ENCODE peak calls at places on chromosomes 2 and 18, in eight cellular contexts. I is HL-60, G is sigmoid colon, A is endothelial cell of umbilical vein, H is HCT116, M is GM23338, N is stomach, F is transverse colon. C is an unnamed sample.

GRCh38 chr18:57004366-57005121 is 142.3 kb upstream of the BOD1L2 start:
- DNase-seq in G (no peak), A (peak; percentile 82), I (no peak), F (no peak), N (no peak), M (no peak), H (no peak), C (no peak)

GRCh38 chr2:212766921-212767320 is 228.3 kb upstream of the ERBB4 start:
- DNase-seq in N (no peak), I (no peak), A (no peak), G (no peak), H (no peak), M (no peak), F (no peak), C (no peak)

GRCh38 chr18:47283476-47283875 is 32.0 kb upstream of the SKOR2 start:
- DNase-seq in G (no peak), H (peak; percentile 42), A (peak; percentile 27), M (peak; percentile 79), I (peak; percentile 28), N (no peak), F (no peak), C (no peak)

GRCh38 chr2:179050735-179051134 is 798 bp upstream of the CCDC141 start:
- DNase-seq in G (no peak), F (no peak), N (no peak), A (no peak), H (no peak), M (no peak), I (no peak), C (no peak)

GRCh38 chr2:75606851-75607798 is 39.5 kb upstream of the MRPL19 start:
- DNase-seq in F (no peak), H (no peak), N (no peak), I (no peak), G (no peak), A (peak; percentile 20), M (no peak), C (no peak)

GRCh38 chr2:235851841-235852527 is 316.2 kb downstream of the GBX2 start:
- DNase-seq in M (peak; percentile 28), G (no peak), I (no peak), A (no peak), F (no peak), N (no peak), H (no peak), C (no peak)

GRCh38 chr18:77052656-77053309 is 79.8 kb downstream of the MBP start:
- DNase-seq in H (no peak), F (no peak), G (no peak), N (no peak), I (peak; percentile 97), A (no peak), M (no peak), C (peak; percentile 60)

GRCh38 chr2:13193075-13193474 is 476.3 kb downstream of the TRIB2 start:
- DNase-seq in I (no peak), M (peak; percentile 44), G (no peak), A (no peak), F (no peak), H (no peak), N (no peak), C (no peak)

GRCh38 chr2:99648115-99648850 is 158.5 kb upstream of the REV1 start:
- DNase-seq in A (no peak), H (no peak), N (no peak), G (no peak), M (peak; percentile 4), F (no peak), I (no peak), C (no peak)

GRCh38 chr18:12657849-12658829 is at the start of gene SPIRE1:
- DNase-seq in H (no peak), A (peak; percentile 72), F (peak; percentile 70), M (peak; percentile 82), I (peak; percentile 20), G (peak; percentile 86), N (peak; percentile 76), C (peak; percentile 86)

GRCh38 chr2:12043131-12043530 is 296.7 kb downstream of the LPIN1 start:
- DNase-seq in H (no peak), G (no peak), M (no peak), I (no peak), F (no peak), N (no peak), A (no peak), C (no peak)

GRCh38 chr2:100376836-100377235 is 40.6 kb downstream of the CHST10 start:
- DNase-seq in H (no peak), F (no peak), M (no peak), N (no peak), G (no peak), I (no peak), A (no peak), C (no peak)

GRCh38 chr18:51153659-51154371 is 43.7 kb downstream of the MEX3C start:
- DNase-seq in I (peak; percentile 58), H (no peak), A (no peak), G (no peak), N (no peak), M (no peak), F (peak; percentile 79), C (peak; percentile 75)

GRCh38 chr2:144511222-144511855 is 8.6 kb downstream of the ZEB2 start:
- DNase-seq in G (no peak), A (peak; percentile 35), M (no peak), F (no peak), H (no peak), N (no peak), I (no peak), C (no peak)
- TF ChIP-seq POLR2AphosphoS5 in G (no peak), A (no peak), M (no peak), F (no peak), H (no peak), N (no peak), I (no peak), C (no peak)

DNA sequence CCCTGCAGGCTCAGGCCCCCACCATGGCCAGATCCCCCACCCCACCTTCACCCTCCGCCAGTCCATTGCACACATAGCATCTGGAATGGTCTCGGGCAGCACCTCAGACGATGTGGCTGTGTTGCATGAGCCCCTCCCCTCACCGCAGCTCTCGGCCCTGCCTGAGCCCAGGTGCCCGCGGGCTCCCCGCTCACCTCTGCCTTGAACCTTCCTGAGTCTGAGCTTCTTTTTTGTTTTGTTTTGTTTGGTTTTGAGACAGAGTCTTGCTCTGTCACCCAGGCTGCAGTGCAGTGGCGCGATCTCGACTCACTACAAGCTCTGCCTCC is 20.1 kb downstream of the RRM2 start:
- DNase-seq in N (no peak), I (no peak), H (no peak), F (no peak), M (no peak), A (no peak), G (no peak), C (no peak)
- TF ChIP-seq CTCF in N (no peak), I (no peak), H (no peak), F (peak; percentile 43), M (no peak), A (no peak), G (no peak), C (no peak)

GRCh38 chr2:240339411-240340360 is 95.8 kb upstream of the GPC1 start:
- DNase-seq in F (no peak), I (no peak), M (no peak), N (peak; percentile 18), G (no peak), H (no peak), A (no peak), C (peak; percentile 15)

GRCh38 chr2:240338274-240338673 is 97.2 kb upstream of the GPC1 start:
- DNase-seq in A (no peak), G (no peak), H (no peak), M (no peak), N (peak; percentile 10), I (no peak), F (no peak), C (no peak)

GRCh38 chr2:240335061-240335460 is 100.4 kb upstream of the GPC1 start:
- DNase-seq in H (no peak), F (no peak), N (no peak), A (no peak), I (no peak), M (no peak), G (no peak), C (no peak)

GRCh38 chr2:240333985-240334384 is 101.5 kb upstream of the GPC1 start:
- DNase-seq in A (no peak), H (no peak), F (no peak), I (no peak), N (no peak), M (no peak), G (no peak), C (no peak)

GRCh38 chr2:240337028-240337427 is 98.4 kb upstream of the GPC1 start:
- DNase-seq in F (no peak), M (no peak), N (peak; percentile 2), A (no peak), H (no peak), I (no peak), G (no peak), C (no peak)
- TF ChIP-seq POLR2AphosphoS5 in F (no peak), M (no peak), N (no peak), A (no peak), H (no peak), I (no peak), G (no peak), C (no peak)

GRCh38 chr2:26564121-26564520 is 77.0 kb downstream of the CIB4 start:
- DNase-seq in N (no peak), I (no peak), M (no peak), G (peak; percentile 36), F (no peak), A (no peak), H (no peak), C (no peak)
- TF ChIP-seq CTCF in N (no peak), I (no peak), M (no peak), G (no peak), F (no peak), A (no peak), H (no peak), C (no peak)

DNA sequence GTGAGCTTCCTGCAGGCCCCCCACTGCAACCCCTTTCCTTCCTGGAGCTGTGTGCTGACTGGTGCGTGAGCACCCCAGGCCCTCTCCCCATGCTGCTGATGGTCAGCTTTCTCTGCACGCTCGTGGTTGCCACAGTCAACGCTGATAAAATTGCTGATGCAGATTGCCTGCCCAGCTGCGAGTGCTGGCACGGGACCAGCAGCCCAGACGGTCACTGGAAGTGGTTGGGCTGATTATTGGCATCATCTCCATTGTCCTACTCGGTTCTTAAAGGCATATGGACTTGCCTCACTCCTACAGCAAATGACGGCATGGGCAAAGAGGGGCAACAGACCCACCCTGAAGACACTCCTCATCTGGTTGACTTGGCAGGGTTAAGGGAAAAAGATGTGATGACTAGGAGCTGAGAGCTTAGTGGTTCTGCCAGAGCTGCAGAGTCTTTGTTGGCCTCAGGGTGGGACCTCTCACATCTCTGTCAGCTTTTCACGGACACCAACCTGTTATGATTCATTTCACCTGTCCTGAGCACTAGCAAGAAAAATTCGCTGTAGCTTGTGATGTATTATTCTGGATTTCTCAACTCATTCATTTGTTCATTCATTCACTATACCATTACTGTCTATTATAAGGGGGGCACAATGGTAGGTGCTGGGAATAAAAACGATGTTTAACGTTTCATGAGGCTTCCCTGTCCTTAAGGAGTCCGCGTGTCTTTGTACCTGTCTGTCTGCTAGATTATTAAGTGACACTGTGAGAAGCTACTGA is 38.4 kb downstream of the PAX8 start:
- DNase-seq in F (peak; percentile 70), H (peak; percentile 55), N (peak; percentile 92), I (no peak), A (peak; percentile 89), M (no peak), G (peak; percentile 91), C (peak; percentile 94)
- TF ChIP-seq POLR2AphosphoS5 in F (peak; percentile 30), H (no peak), N (peak; percentile 87), I (no peak), A (no peak), M (peak; percentile 6), G (peak; percentile 66), C (peak; percentile 77)

GRCh38 chr2:67237288-67237687 is 159.8 kb upstream of the ETAA1 start:
- DNase-seq in M (peak; percentile 21), G (no peak), A (no peak), F (no peak), H (no peak), N (no peak), I (no peak), C (no peak)

GRCh38 chr2:67234443-67234842 is 162.7 kb upstream of the ETAA1 start:
- DNase-seq in M (peak; percentile 67), H (no peak), A (peak; percentile 26), N (no peak), F (no peak), I (peak; percentile 4), G (peak; percentile 51), C (no peak)
- TF ChIP-seq CTCF in M (peak; percentile 87), H (peak; percentile 27), A (peak; percentile 45), N (no peak), F (no peak), I (no peak), G (no peak), C (peak; percentile 26)

C was measured in upper lobe of left lung.